ENCODE peak calls at places on chromosomes 16 and 17, in seven cellular contexts. X, Y, W, T, D, A and B are unnamed samples. For H3K4me1, the result is how much of the 10 kb centered on the place peaks cover.

GRCh38 chr17:44820631-44821196 is 9.4 kb downstream of the GJC1 start:
- ATAC-seq in X (no peak), Y (no peak), W (peak), T (no peak), D (no peak), A (no peak), B (peak)

GRCh38 chr17:82740906-82741759 is 5.7 kb downstream of the FN3K start:
- ATAC-seq in X (no peak), Y (no peak), W (no peak), T (no peak), D (no peak), A (no peak), B (no peak)

GRCh38 chr17:48451489-48451888 is 21.5 kb upstream of the SKAP1 start:
- ATAC-seq in X (no peak), Y (no peak), W (no peak), T (no peak), D (no peak), A (peak), B (no peak)

GRCh38 chr17:49244839-49245238 is 14.3 kb upstream of the PHOSPHO1 start:
- ATAC-seq in X (peak), Y (no peak), W (no peak), T (no peak), D (no peak), A (no peak), B (no peak)

GRCh38 chr17:31385428-31386285 is 5.8 kb upstream of the RAB11FIP4 start:
- ATAC-seq in X (no peak), Y (no peak), W (no peak), T (no peak), D (no peak), A (no peak), B (no peak)

GRCh38 chr17:57665128-57665527 is 80.0 kb downstream of the CCDC182 start:
- ATAC-seq in X (no peak), Y (no peak), W (no peak), T (no peak), D (no peak), A (no peak), B (no peak)

GRCh38 chr17:72373910-72374741 is 253.3 kb downstream of the SOX9 start:
- ATAC-seq in X (no peak), Y (peak), W (peak), T (no peak), D (no peak), A (no peak), B (no peak)

GRCh38 chr17:75808905-75809621 is 24.5 kb downstream of the UNK start:
- ATAC-seq in X (no peak), Y (peak), W (peak), T (peak), D (no peak), A (peak), B (peak)

GRCh38 chr16:56977256-56977655 is 12.1 kb upstream of the NLRC5 start:
- ATAC-seq in X (peak), Y (no peak), W (no peak), T (no peak), D (no peak), A (no peak), B (no peak)

GRCh38 chr17:79845601-79845949 is 6.3 kb upstream of the CBX4 start:
- ATAC-seq in X (peak), Y (no peak), W (no peak), T (peak), D (peak), A (no peak), B (peak)

GRCh38 chr17:79849953-79850352 is 10.7 kb upstream of the CBX4 start:
- ATAC-seq in X (no peak), Y (no peak), W (no peak), T (no peak), D (no peak), A (no peak), B (no peak)

GRCh38 chr17:79844869-79845600 is 5.8 kb upstream of the CBX4 start:
- ATAC-seq in X (peak), Y (peak), W (peak), T (peak), D (peak), A (peak), B (peak)

GRCh38 chr17:79848370-79848766 is 9.1 kb upstream of the CBX4 start:
- ATAC-seq in X (no peak), Y (no peak), W (no peak), T (no peak), D (no peak), A (no peak), B (no peak)

DNA sequence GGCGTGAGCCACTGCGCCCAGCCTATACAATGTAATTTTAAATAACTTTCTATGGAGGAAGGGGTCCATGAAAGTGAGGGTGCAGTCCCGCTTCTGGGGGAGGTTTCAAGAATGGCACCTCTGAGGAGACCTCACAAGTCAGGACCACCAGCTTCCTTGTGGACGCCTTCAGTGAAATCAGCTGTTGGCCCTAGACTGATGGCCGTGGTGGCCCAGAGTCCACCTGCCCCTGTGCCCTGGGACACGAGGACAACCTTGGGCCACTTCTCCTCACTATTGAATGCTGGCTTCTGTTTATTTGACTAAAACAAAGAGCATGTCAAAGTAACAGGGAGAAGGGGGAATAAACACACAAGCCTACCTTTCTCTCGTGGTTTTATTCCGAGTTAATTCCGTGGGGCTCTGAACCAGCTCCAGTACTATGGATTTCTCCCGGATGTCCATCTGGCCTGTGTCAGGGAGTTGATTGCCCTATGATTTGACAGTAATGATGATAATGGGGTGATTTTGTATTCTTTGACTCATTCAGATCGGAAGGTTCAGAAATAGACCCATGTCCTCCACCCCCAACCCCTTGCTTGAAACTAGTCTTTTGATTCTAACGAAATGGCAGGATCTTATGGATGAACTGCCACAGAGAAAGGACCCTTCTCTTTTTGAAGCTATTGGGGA is 8.6 kb upstream of the CBX4 start:
- ATAC-seq in X (no peak), Y (no peak), W (no peak), T (no peak), D (no peak), A (no peak), B (no peak)
- H3K4me1 ChIP-seq in X (under half), Y (under half), W (under half), T (under half), D (under half), A (under half), B (under half)

DNA sequence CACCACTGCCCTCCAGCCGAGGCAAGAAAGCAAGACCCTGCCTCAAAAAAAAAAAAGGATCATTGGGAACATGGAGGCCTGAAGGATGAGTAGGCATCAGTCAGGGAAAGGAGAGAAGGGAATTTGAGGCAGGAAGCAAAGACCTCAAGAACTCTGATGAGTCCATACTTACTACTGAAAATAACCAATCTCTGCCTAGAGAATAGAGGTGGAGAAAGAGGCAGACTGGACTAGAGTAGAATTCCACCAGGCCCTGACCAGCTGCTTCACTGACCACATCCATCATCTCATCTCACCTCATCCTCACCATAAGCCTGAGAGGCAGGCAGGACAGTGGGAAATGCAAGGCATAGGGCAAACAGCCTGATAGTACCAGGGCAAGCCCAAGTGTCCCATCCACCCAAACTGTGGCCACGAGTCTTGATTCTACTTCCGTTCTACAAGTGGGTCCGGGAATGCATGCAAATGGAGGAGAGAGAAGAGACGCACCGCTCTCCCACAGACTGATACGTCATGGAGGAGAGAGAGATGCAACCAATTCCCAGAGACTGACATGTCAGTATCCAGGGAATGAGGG is 17.1 kb downstream of the ANKRD11 start:
- ATAC-seq in X (no peak), Y (no peak), W (no peak), T (no peak), D (no peak), A (no peak), B (no peak)
- H3K4me1 ChIP-seq in X (half or more), Y (half or more), W (half or more), T (half or more), D (half or more), A (under half), B (under half)

GRCh38 chr17:1484586-1485310 is 7.7 kb downstream of the MYO1C start:
- ATAC-seq in X (peak), Y (peak), W (peak), T (peak), D (peak), A (peak), B (no peak)
- H3K4me1 ChIP-seq in X (under half), Y (under half), W (under half), T (under half), D (under half), A (under half), B (under half)

GRCh38 chr17:61075988-61076387 is 323.7 kb upstream of the TBX2 start:
- ATAC-seq in X (no peak), Y (no peak), W (no peak), T (no peak), D (no peak), A (no peak), B (no peak)

GRCh38 chr17:61072648-61073047 is 327.0 kb upstream of the TBX2 start:
- ATAC-seq in X (peak), Y (no peak), W (no peak), T (peak), D (no peak), A (no peak), B (no peak)

GRCh38 chr17:61073799-61074513 is 325.7 kb upstream of the TBX2 start:
- ATAC-seq in X (no peak), Y (no peak), W (peak), T (no peak), D (no peak), A (no peak), B (no peak)

GRCh38 chr17:61065263-61065773 is 334.3 kb upstream of the TBX2 start:
- ATAC-seq in X (no peak), Y (no peak), W (peak), T (no peak), D (no peak), A (peak), B (no peak)

DNA sequence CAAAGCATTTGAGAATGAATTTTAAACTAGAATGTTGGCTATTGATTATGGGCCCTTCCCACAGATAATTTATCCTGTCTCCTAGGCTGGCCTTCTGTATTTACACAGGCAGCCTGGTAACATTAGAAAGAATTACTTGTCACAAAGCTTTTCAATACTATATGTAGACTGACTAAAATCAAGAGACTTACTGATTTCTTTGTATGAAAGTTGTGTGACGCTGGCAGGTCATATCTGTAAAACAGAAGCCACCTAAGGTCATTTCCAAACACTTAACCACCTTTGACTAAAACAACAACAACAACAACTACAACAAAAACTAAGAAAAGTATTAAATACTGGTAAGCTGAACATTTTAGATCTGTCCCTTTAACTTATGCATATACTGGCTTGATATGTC is 329.0 kb upstream of the TBX2 start:
- ATAC-seq in X (no peak), Y (no peak), W (no peak), T (no peak), D (no peak), A (no peak), B (no peak)
- H3K4me1 ChIP-seq in X (under half), Y (under half), W (under half), T (under half), D (under half), A (under half), B (under half)

GRCh38 chr16:75039941-75040340 is 41.1 kb downstream of the ZNRF1 start:
- ATAC-seq in X (no peak), Y (no peak), W (no peak), T (no peak), D (no peak), A (no peak), B (no peak)

GRCh38 chr16:75045424-75045823 is 46.6 kb downstream of the ZNRF1 start:
- ATAC-seq in X (no peak), Y (no peak), W (no peak), T (no peak), D (no peak), A (no peak), B (no peak)

GRCh38 chr16:75042423-75043174 is 43.8 kb downstream of the ZNRF1 start:
- ATAC-seq in X (no peak), Y (no peak), W (no peak), T (no peak), D (peak), A (peak), B (no peak)

GRCh38 chr16:75044800-75045361 is 46.1 kb downstream of the ZNRF1 start:
- ATAC-seq in X (peak), Y (peak), W (no peak), T (peak), D (no peak), A (no peak), B (peak)

DNA sequence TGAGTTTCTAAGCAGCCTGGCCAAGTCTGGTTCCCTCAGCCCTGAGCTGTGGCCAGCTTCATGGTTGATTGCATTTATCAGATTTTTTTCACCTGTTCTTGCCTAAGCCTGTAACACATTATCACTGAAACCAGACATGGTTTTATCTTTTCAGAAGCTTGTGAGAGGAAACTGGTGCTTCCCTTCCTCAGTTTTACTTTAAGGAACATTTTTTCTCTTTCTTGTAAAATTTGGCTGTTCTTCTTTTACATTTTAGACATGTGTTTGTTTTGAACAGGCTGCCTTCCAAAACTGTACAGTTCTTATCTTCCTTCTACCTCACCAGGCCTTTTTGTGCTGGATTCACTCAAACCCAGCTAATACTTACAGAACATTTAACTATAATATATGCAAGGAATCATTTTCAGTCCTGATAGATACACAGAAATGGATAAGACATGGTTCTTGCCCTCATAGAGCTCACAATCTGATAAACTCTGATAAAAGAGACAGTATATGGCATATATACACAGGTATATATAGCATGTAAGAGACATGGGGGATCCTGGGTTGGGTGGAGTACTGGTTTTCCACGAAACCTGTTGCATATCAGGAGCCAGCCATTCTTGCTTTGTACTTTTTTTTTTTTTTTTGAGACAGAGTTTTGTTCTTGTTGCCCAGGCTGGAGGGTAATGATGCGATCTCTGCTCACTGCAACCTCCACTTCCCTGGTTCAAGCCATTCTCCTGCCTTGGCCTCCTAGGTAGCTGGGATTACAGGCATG is 44.5 kb downstream of the ZNRF1 start:
- ATAC-seq in X (no peak), Y (no peak), W (no peak), T (no peak), D (peak), A (peak), B (no peak)
- H3K4me1 ChIP-seq in X (under half), Y (half or more), W (under half), T (under half), D (under half), A (under half), B (under half)

GRCh38 chr16:82630219-82630618 is 3.5 kb downstream of the CDH13 start:
- ATAC-seq in X (no peak), Y (no peak), W (peak), T (no peak), D (no peak), A (no peak), B (no peak)
- H3K4me1 ChIP-seq in X (under half), Y (half or more), W (under half), T (under half), D (under half), A (under half), B (under half)

GRCh38 chr17:17115620-17116019 is 73.4 kb downstream of the MPRIP start:
- ATAC-seq in X (no peak), Y (no peak), W (no peak), T (no peak), D (no peak), A (no peak), B (no peak)
- H3K4me1 ChIP-seq in X (half or more), Y (half or more), W (under half), T (half or more), D (under half), A (under half), B (half or more)

DNA sequence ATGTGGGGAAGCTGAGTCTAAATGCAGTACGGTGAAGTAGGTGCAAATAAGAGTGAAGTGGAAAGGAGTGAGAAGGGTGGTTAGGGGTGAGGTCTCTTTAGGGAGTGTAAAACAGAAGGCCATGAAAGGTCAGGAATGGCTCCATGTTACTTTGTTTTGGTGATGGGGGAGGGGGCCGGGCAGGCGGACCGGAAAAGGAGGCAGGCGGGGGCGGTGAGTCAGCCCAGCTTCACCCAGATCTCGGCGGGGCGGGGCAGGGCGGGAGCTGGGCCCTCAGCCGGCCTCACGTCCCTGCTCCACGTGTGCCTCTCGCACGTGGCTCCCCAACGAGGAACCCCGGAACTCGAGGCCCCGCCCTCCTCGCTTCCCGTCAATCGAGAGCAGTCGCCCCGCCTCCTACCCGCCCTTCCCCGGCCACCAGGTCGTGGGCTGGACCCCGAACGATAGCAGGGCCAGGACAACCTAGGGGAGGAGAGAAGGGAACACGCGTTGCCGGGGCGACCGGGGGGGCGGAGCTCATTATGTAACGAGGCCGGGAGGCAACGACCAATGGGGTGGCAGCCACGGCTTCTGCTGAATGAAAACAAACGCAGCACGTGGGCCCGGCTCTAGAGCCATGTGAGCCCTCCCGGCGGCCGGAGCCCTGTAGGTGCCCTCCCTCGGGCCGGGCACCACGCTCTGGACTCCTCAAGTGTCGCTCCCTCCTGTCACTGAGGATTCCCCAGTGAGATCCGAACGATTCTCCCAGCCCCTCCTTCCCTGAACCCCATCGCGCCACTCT is 1.4 kb downstream of the NR1D1 start:
- ATAC-seq in X (peak), Y (peak), W (peak), T (peak), D (peak), A (peak), B (peak)
- H3K4me1 ChIP-seq in X (half or more), Y (half or more), W (under half), T (half or more), D (half or more), A (half or more), B (under half)